ENCODE peak calls at places on chromosomes 12 and 14, in six cellular contexts. One of them, this sample, is unnamed.

GRCh38 chr14:60561845-60562746 is 53.1 kb downstream of the SIX6 start:
- ATAC-seq in left lung: peak
- ATAC-seq in pancreas: peak
- ATAC-seq in left cardiac atrium: peak
- ATAC-seq in naive thymus-derived CD8-positive, alpha-beta T cell: no peak
- ATAC-seq in body of pancreas: peak
- ATAC-seq in this sample: peak

GRCh38 chr14:62462996-62463395 is 582.3 kb downstream of the KCNH5 start:
- ATAC-seq in left cardiac atrium: no peak
- ATAC-seq in left lung: no peak
- ATAC-seq in naive thymus-derived CD8-positive, alpha-beta T cell: no peak
- ATAC-seq in body of pancreas: no peak
- ATAC-seq in pancreas: no peak
- ATAC-seq in this sample: no peak

GRCh38 chr14:21024668-21025373 is at the start of gene NDRG2:
- ATAC-seq in body of pancreas: peak
- ATAC-seq in naive thymus-derived CD8-positive, alpha-beta T cell: peak
- ATAC-seq in pancreas: peak
- ATAC-seq in left cardiac atrium: peak
- ATAC-seq in left lung: peak
- ATAC-seq in this sample: peak

GRCh38 chr12:96015672-96016071 is 19.5 kb upstream of the HAL start:
- ATAC-seq in body of pancreas: no peak
- ATAC-seq in left lung: peak
- ATAC-seq in left cardiac atrium: peak
- ATAC-seq in naive thymus-derived CD8-positive, alpha-beta T cell: no peak
- ATAC-seq in pancreas: peak
- ATAC-seq in this sample: peak

GRCh38 chr14:87261621-87262020 is 731.4 kb downstream of the GALC start:
- ATAC-seq in body of pancreas: no peak
- ATAC-seq in naive thymus-derived CD8-positive, alpha-beta T cell: no peak
- ATAC-seq in left lung: no peak
- ATAC-seq in pancreas: no peak
- ATAC-seq in left cardiac atrium: no peak
- ATAC-seq in this sample: no peak

GRCh38 chr12:50380761-50381325 is 15.6 kb downstream of the FAM186A start:
- ATAC-seq in left cardiac atrium: no peak
- ATAC-seq in body of pancreas: no peak
- ATAC-seq in pancreas: no peak
- ATAC-seq in naive thymus-derived CD8-positive, alpha-beta T cell: no peak
- ATAC-seq in left lung: no peak
- ATAC-seq in this sample: no peak

GRCh38 chr12:99055294-99055693 is 410.2 kb downstream of the APAF1 start:
- ATAC-seq in pancreas: no peak
- ATAC-seq in left lung: no peak
- ATAC-seq in left cardiac atrium: no peak
- ATAC-seq in body of pancreas: no peak
- ATAC-seq in naive thymus-derived CD8-positive, alpha-beta T cell: no peak
- ATAC-seq in this sample: no peak

GRCh38 chr12:22535478-22535877 is 8.9 kb downstream of the C2CD5 start:
- ATAC-seq in body of pancreas: no peak
- ATAC-seq in left lung: no peak
- ATAC-seq in left cardiac atrium: no peak
- ATAC-seq in pancreas: no peak
- ATAC-seq in naive thymus-derived CD8-positive, alpha-beta T cell: peak
- ATAC-seq in this sample: no peak

GRCh38 chr14:36713960-36714703 is 52.5 kb downstream of the PAX9 start:
- ATAC-seq in left cardiac atrium: no peak
- ATAC-seq in pancreas: no peak
- ATAC-seq in left lung: no peak
- ATAC-seq in body of pancreas: no peak
- ATAC-seq in naive thymus-derived CD8-positive, alpha-beta T cell: no peak
- ATAC-seq in this sample: no peak

GRCh38 chr14:65222434-65222833 is 120.1 kb upstream of the MAX start:
- ATAC-seq in body of pancreas: peak
- ATAC-seq in left lung: peak
- ATAC-seq in naive thymus-derived CD8-positive, alpha-beta T cell: peak
- ATAC-seq in pancreas: peak
- ATAC-seq in left cardiac atrium: peak
- ATAC-seq in this sample: no peak

GRCh38 chr12:124296295-124296915 is 1.5 kb downstream of the RFLNA start:
- ATAC-seq in pancreas: peak
- ATAC-seq in left lung: no peak
- ATAC-seq in left cardiac atrium: no peak
- ATAC-seq in body of pancreas: no peak
- ATAC-seq in naive thymus-derived CD8-positive, alpha-beta T cell: no peak
- ATAC-seq in this sample: no peak

GRCh38 chr12:53428741-53429140 is 5.1 kb downstream of the AMHR2 start:
- ATAC-seq in pancreas: no peak
- ATAC-seq in naive thymus-derived CD8-positive, alpha-beta T cell: no peak
- ATAC-seq in left cardiac atrium: no peak
- ATAC-seq in body of pancreas: no peak
- ATAC-seq in left lung: no peak
- ATAC-seq in this sample: no peak

GRCh38 chr12:104519190-104519857 is 62.6 kb downstream of the CHST11 start:
- ATAC-seq in pancreas: no peak
- ATAC-seq in body of pancreas: no peak
- ATAC-seq in left cardiac atrium: no peak
- ATAC-seq in naive thymus-derived CD8-positive, alpha-beta T cell: peak
- ATAC-seq in left lung: no peak
- ATAC-seq in this sample: no peak

GRCh38 chr12:74317078-74317581 is 220.5 kb upstream of the ATXN7L3B start:
- ATAC-seq in left lung: peak
- ATAC-seq in body of pancreas: peak
- ATAC-seq in naive thymus-derived CD8-positive, alpha-beta T cell: no peak
- ATAC-seq in pancreas: peak
- ATAC-seq in left cardiac atrium: peak
- ATAC-seq in this sample: no peak

GRCh38 chr12:62522984-62523383 is 56.4 kb downstream of the MON2 start:
- ATAC-seq in pancreas: peak
- ATAC-seq in left lung: peak
- ATAC-seq in naive thymus-derived CD8-positive, alpha-beta T cell: no peak
- ATAC-seq in body of pancreas: no peak
- ATAC-seq in left cardiac atrium: no peak
- ATAC-seq in this sample: no peak

GRCh38 chr14:42095155-42095554 is 488.5 kb downstream of the LRFN5 start:
- ATAC-seq in body of pancreas: no peak
- ATAC-seq in left lung: no peak
- ATAC-seq in left cardiac atrium: no peak
- ATAC-seq in naive thymus-derived CD8-positive, alpha-beta T cell: no peak
- ATAC-seq in pancreas: no peak
- ATAC-seq in this sample: peak

GRCh38 chr12:4809013-4809448 is 88.8 kb downstream of the GALNT8 start:
- ATAC-seq in left lung: no peak
- ATAC-seq in left cardiac atrium: peak
- ATAC-seq in body of pancreas: no peak
- ATAC-seq in pancreas: peak
- ATAC-seq in naive thymus-derived CD8-positive, alpha-beta T cell: no peak
- ATAC-seq in this sample: peak

GRCh38 chr14:102544034-102544744 is 34.6 kb upstream of the ANKRD9 start:
- ATAC-seq in left lung: peak
- ATAC-seq in left cardiac atrium: peak
- ATAC-seq in body of pancreas: no peak
- ATAC-seq in pancreas: no peak
- ATAC-seq in naive thymus-derived CD8-positive, alpha-beta T cell: no peak
- ATAC-seq in this sample: peak

GRCh38 chr12:14256555-14257169 is 108.8 kb upstream of the ATF7IP start:
- ATAC-seq in naive thymus-derived CD8-positive, alpha-beta T cell: peak
- ATAC-seq in pancreas: peak
- ATAC-seq in left lung: peak
- ATAC-seq in left cardiac atrium: peak
- ATAC-seq in body of pancreas: peak
- ATAC-seq in this sample: no peak

GRCh38 chr12:46383654-46384450 is 11.3 kb upstream of the SLC38A2 start:
- ATAC-seq in pancreas: peak
- ATAC-seq in naive thymus-derived CD8-positive, alpha-beta T cell: peak
- ATAC-seq in body of pancreas: peak
- ATAC-seq in left cardiac atrium: peak
- ATAC-seq in left lung: peak
- ATAC-seq in this sample: peak

GRCh38 chr12:18700254-18700653 is 37.6 kb downstream of the PLCZ1 start:
- ATAC-seq in left cardiac atrium: peak
- ATAC-seq in left lung: peak
- ATAC-seq in naive thymus-derived CD8-positive, alpha-beta T cell: no peak
- ATAC-seq in pancreas: peak
- ATAC-seq in body of pancreas: peak
- ATAC-seq in this sample: peak

GRCh38 chr12:119786539-119786938 is 90.6 kb downstream of the CIT start:
- ATAC-seq in pancreas: no peak
- ATAC-seq in left cardiac atrium: peak
- ATAC-seq in body of pancreas: no peak
- ATAC-seq in naive thymus-derived CD8-positive, alpha-beta T cell: no peak
- ATAC-seq in left lung: no peak
- ATAC-seq in this sample: no peak

GRCh38 chr14:21107360-21107781 is 6.5 kb downstream of the TMEM253 start:
- ATAC-seq in body of pancreas: no peak
- ATAC-seq in left lung: no peak
- ATAC-seq in pancreas: no peak
- ATAC-seq in naive thymus-derived CD8-positive, alpha-beta T cell: no peak
- ATAC-seq in left cardiac atrium: no peak
- ATAC-seq in this sample: no peak

GRCh38 chr14:89382487-89383170 is 34.4 kb downstream of the FOXN3 start:
- ATAC-seq in pancreas: no peak
- ATAC-seq in left lung: no peak
- ATAC-seq in left cardiac atrium: no peak
- ATAC-seq in body of pancreas: no peak
- ATAC-seq in naive thymus-derived CD8-positive, alpha-beta T cell: no peak
- ATAC-seq in this sample: no peak

GRCh38 chr14:101182476-101182875 is 279.0 kb upstream of the RTL1 start:
- ATAC-seq in left cardiac atrium: no peak
- ATAC-seq in naive thymus-derived CD8-positive, alpha-beta T cell: no peak
- ATAC-seq in pancreas: no peak
- ATAC-seq in body of pancreas: no peak
- ATAC-seq in left lung: no peak
- ATAC-seq in this sample: no peak

GRCh38 chr12:68431786-68432185 is 99.6 kb upstream of the MDM1 start:
- ATAC-seq in pancreas: no peak
- ATAC-seq in naive thymus-derived CD8-positive, alpha-beta T cell: no peak
- ATAC-seq in left lung: no peak
- ATAC-seq in body of pancreas: no peak
- ATAC-seq in left cardiac atrium: no peak
- ATAC-seq in this sample: no peak

GRCh38 chr12:88854260-88854659 is 274.0 kb upstream of the KITLG start:
- ATAC-seq in pancreas: peak
- ATAC-seq in body of pancreas: peak
- ATAC-seq in naive thymus-derived CD8-positive, alpha-beta T cell: no peak
- ATAC-seq in left lung: peak
- ATAC-seq in left cardiac atrium: no peak
- ATAC-seq in this sample: no peak

GRCh38 chr12:48795550-48796455 is 6.9 kb upstream of the ADCY6 start:
- ATAC-seq in left lung: peak
- ATAC-seq in naive thymus-derived CD8-positive, alpha-beta T cell: peak
- ATAC-seq in body of pancreas: peak
- ATAC-seq in pancreas: peak
- ATAC-seq in left cardiac atrium: peak
- ATAC-seq in this sample: peak